ENCODE peak calls at places on chromosomes 11 and 22, in four cellular contexts. Q is WTC11, M is K562, Y is HepG2. X is an unnamed sample.

GRCh38 chr11:16669799-16670415 is 68.5 kb upstream of the C11orf58 start:
- DNase-seq in Q (peak; percentile 41), M (no peak), Y (peak; percentile 54), X (no peak)

GRCh38 chr11:121132211-121132976 is 31.4 kb downstream of the TECTA start:
- DNase-seq in Q (no peak), M (peak; percentile 17), Y (no peak), X (no peak)

GRCh38 chr11:32870676-32871075 is 21.9 kb upstream of the QSER1 start:
- DNase-seq in Q (peak; percentile 61), M (peak; percentile 12), Y (no peak), X (no peak)

GRCh38 chr11:128565881-128566280 is 21.5 kb downstream of the ETS1 start:
- DNase-seq in Q (no peak), M (no peak), Y (no peak), X (no peak)

GRCh38 chr11:37503411-37504065 is 905.5 kb upstream of the RAG2 start:
- DNase-seq in Q (no peak), M (no peak), Y (no peak), X (no peak)

GRCh38 chr22:38881464-38881871 is 9.5 kb upstream of the CBX6 start:
- DNase-seq in Q (no peak), M (no peak), Y (no peak), X (no peak)

GRCh38 chr11:118223576-118223975 is 1.2 kb downstream of the JAML start:
- DNase-seq in Q (no peak), M (no peak), Y (no peak), X (no peak)

GRCh38 chr11:69397732-69398131 is 83.7 kb upstream of the LINC01488 start:
- DNase-seq in Q (no peak), M (no peak), Y (no peak), X (no peak)

GRCh38 chr11:17770048-17770652 is 35.6 kb downstream of the KCNC1 start:
- DNase-seq in Q (peak; percentile 49), M (peak; percentile 71), Y (peak; percentile 91), X (no peak)

GRCh38 chr11:64878223-64878493 is 263 bp downstream of the EHD1 start:
- DNase-seq in Q (no peak), M (no peak), Y (no peak), X (no peak)

GRCh38 chr22:48705159-48705916 is 1122.3 kb downstream of the BRD1 start:
- DNase-seq in Q (peak; percentile 5), M (no peak), Y (peak; percentile 34), X (no peak)

GRCh38 chr11:113189909-113190667 is 124.3 kb upstream of the TTC12 start:
- DNase-seq in Q (no peak), M (peak; percentile 57), Y (no peak), X (no peak)

GRCh38 chr11:79794057-79794456 is 353.2 kb upstream of the TENM4 start:
- DNase-seq in Q (no peak), M (no peak), Y (no peak), X (no peak)

GRCh38 chr11:96472085-96472484 is 82.3 kb downstream of the JRKL start:
- DNase-seq in Q (no peak), M (no peak), Y (no peak), X (no peak)

GRCh38 chr22:44445731-44446130 is 52.3 kb downstream of the RTL6 start:
- DNase-seq in Q (no peak), M (no peak), Y (no peak), X (no peak)

GRCh38 chr11:31240340-31240904 is 129.1 kb downstream of the DCDC1 start:
- DNase-seq in Q (peak; percentile 39), M (peak; percentile 19), Y (peak; percentile 59), X (no peak)

GRCh38 chr11:44746894-44747293 is 20.1 kb downstream of the TSPAN18 start:
- DNase-seq in Q (no peak), M (no peak), Y (no peak), X (no peak)

GRCh38 chr11:62030071-62030684 is 62.7 kb upstream of the FTH1 start:
- DNase-seq in Q (peak; percentile 43), M (no peak), Y (no peak), X (no peak)

GRCh38 chr11:62034045-62034355 is 66.6 kb upstream of the FTH1 start:
- DNase-seq in Q (no peak), M (no peak), Y (no peak), X (no peak)

GRCh38 chr11:62035293-62035692 is 67.9 kb upstream of the FTH1 start:
- DNase-seq in Q (no peak), M (no peak), Y (no peak), X (no peak)

GRCh38 chr11:62033191-62034044 is 66.0 kb upstream of the FTH1 start:
- DNase-seq in Q (no peak), M (peak; percentile 30), Y (peak; percentile 15), X (no peak)
- TF ChIP-seq CBFB in Q (no peak), M (no peak), Y (no peak), X (no peak)

GRCh38 chr11:62400760-62401159 is 18.1 kb upstream of the SCGB1A1 start:
- DNase-seq in Q (no peak), M (no peak), Y (no peak), X (no peak)

GRCh38 chr11:62398011-62398994 is 20.5 kb upstream of the SCGB1A1 start:
- DNase-seq in Q (no peak), M (peak; percentile 80), Y (peak; percentile 54), X (no peak)

GRCh38 chr11:62399868-62400245 is 19.0 kb upstream of the SCGB1A1 start:
- DNase-seq in Q (no peak), M (no peak), Y (no peak), X (no peak)

GRCh38 chr11:62400281-62400680 is 18.6 kb upstream of the SCGB1A1 start:
- DNase-seq in Q (no peak), M (no peak), Y (no peak), X (no peak)

GRCh38 chr11:62399172-62399867 is 19.5 kb upstream of the SCGB1A1 start:
- DNase-seq in Q (no peak), M (no peak), Y (no peak), X (no peak)
- TF ChIP-seq CBFB in Q (no peak), M (no peak), Y (no peak), X (no peak)

GRCh38 chr11:8699903-8700302 is 17.3 kb downstream of the RPL27A start:
- DNase-seq in Q (peak; percentile 44), M (no peak), Y (peak; percentile 84), X (no peak)
- TF ChIP-seq CBFB in Q (no peak), M (no peak), Y (peak; percentile 76), X (no peak)

GRCh38 chr11:83948205-83948604 is 662.0 kb upstream of the CCDC90B start:
- DNase-seq in Q (no peak), M (no peak), Y (no peak), X (no peak)

GRCh38 chr11:83945953-83946352 is 659.8 kb upstream of the CCDC90B start:
- DNase-seq in Q (no peak), M (no peak), Y (no peak), X (no peak)

GRCh38 chr11:83957038-83957900 is 671.1 kb upstream of the CCDC90B start:
- DNase-seq in Q (no peak), M (no peak), Y (no peak), X (no peak)

GRCh38 chr11:83956119-83956697 is 670.0 kb upstream of the CCDC90B start:
- DNase-seq in Q (no peak), M (no peak), Y (no peak), X (no peak)

GRCh38 chr11:83951521-83951920 is 665.4 kb upstream of the CCDC90B start:
- DNase-seq in Q (no peak), M (no peak), Y (no peak), X (no peak)
- TF ChIP-seq CBFB in Q (no peak), M (no peak), Y (no peak), X (no peak)

DNA sequence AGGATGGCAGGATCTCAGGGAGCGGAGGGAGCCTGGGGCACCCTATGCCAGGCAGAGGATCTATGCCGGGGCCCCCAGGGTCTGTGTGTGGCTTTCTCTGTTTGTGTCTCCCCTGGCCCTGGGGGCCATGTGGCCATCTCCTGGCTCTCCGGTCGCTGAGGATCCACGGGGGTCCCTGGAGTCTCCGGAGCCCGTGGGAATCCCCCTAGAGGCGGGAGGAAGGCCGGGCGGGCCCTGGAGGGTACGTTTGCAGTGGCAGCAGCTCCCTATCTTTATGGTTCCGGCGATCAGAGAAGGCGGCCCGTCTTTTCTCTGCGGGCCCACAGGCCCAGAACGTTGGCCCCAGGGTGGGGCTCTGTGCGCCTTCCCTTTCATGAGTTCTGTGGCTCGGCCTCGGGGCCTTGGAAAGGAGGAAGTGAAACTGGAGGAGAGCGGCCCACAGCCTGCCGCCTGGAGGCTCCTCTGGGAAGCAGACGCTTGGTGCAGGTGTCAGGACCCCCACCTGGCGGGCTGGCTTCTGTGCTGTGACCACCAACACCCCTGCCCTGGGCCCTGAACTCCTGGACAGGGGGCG is 82.1 kb downstream of the KCNQ1 start:
- DNase-seq in Q (peak; percentile 48), M (peak; percentile 37), Y (no peak), X (no peak)
- TF ChIP-seq CBFB in Q (no peak), M (no peak), Y (no peak), X (no peak)

GRCh38 chr11:95445746-95446333 is 214.8 kb upstream of the SESN3 start:
- DNase-seq in Q (peak; percentile 17), M (no peak), Y (no peak), X (no peak)

GRCh38 chr11:95442531-95443050 is 211.6 kb upstream of the SESN3 start:
- DNase-seq in Q (no peak), M (no peak), Y (no peak), X (no peak)

GRCh38 chr11:95444309-95445202 is 213.6 kb upstream of the SESN3 start:
- DNase-seq in Q (no peak), M (no peak), Y (no peak), X (no peak)

DNA sequence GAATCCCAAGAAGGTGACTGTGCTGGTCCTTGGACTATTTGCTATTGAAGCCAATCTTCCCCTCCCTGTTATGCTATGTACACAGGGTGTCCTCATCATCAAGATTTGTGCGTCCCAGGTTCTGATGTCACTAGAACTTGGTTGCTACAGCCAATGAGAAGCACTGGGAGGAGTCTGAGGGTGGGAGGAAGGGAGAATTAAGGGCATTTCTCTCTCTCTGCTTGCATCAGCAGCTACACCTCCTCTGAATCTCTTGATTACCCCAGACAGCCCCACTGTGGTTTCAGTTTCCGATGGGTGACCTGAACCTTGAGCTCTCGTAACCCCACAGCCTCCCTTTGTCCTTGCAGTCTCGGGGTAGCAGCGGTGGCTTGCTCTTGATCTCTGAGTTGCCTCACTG is 212.4 kb upstream of the SESN3 start:
- DNase-seq in Q (no peak), M (peak; percentile 11), Y (peak; percentile 5), X (peak; percentile 48)
- TF ChIP-seq CBFB in Q (no peak), M (no peak), Y (no peak), X (no peak)

GRCh38 chr11:133794205-133794604 is 51.1 kb downstream of the SPATA19 start:
- DNase-seq in Q (no peak), M (no peak), Y (no peak), X (no peak)
- TF ChIP-seq CBFB in Q (no peak), M (no peak), Y (no peak), X (no peak)